ENCODE peak calls at places on chromosomes 12 and 14, in nine cellular contexts. One of them, this sample, is unnamed. For H3K36me3, the result is how much of the 10 kb centered on the place peaks cover.

GRCh38 chr14:91227183-91227628 is 17.3 kb downstream of the GPR68 start:
- DNase-seq in PC-3: no peak
- DNase-seq in endodermal cell: no peak
- DNase-seq in gastrocnemius medialis: no peak
- DNase-seq in stomach: no peak
- DNase-seq in lower lobe of right lung: no peak
- DNase-seq in heart left ventricle: no peak
- DNase-seq in mammary epithelial cell: no peak
- DNase-seq in lung: no peak
- DNase-seq in this sample: no peak

GRCh38 chr12:11486623-11487444 is 91.5 kb upstream of the PRB2 start:
- DNase-seq in PC-3: peak
- DNase-seq in endodermal cell: peak
- DNase-seq in gastrocnemius medialis: peak
- DNase-seq in stomach: peak
- DNase-seq in lower lobe of right lung: peak
- DNase-seq in heart left ventricle: peak
- DNase-seq in mammary epithelial cell: peak
- DNase-seq in lung: peak
- DNase-seq in this sample: peak

GRCh38 chr14:92718659-92719058 is 29.8 kb downstream of the LGMN start:
- DNase-seq in PC-3: no peak
- DNase-seq in endodermal cell: no peak
- DNase-seq in gastrocnemius medialis: no peak
- DNase-seq in stomach: no peak
- DNase-seq in lower lobe of right lung: no peak
- DNase-seq in heart left ventricle: no peak
- DNase-seq in mammary epithelial cell: no peak
- DNase-seq in lung: no peak
- DNase-seq in this sample: no peak

GRCh38 chr12:3641428-3641883 is 111.5 kb downstream of the CRACR2A start:
- DNase-seq in PC-3: peak
- DNase-seq in endodermal cell: peak
- DNase-seq in gastrocnemius medialis: no peak
- DNase-seq in stomach: no peak
- DNase-seq in lower lobe of right lung: no peak
- DNase-seq in heart left ventricle: no peak
- DNase-seq in mammary epithelial cell: peak
- DNase-seq in lung: no peak
- DNase-seq in this sample: peak

GRCh38 chr14:61462566-61463195 is 141.3 kb downstream of the PRKCH start:
- DNase-seq in PC-3: peak
- DNase-seq in endodermal cell: no peak
- DNase-seq in gastrocnemius medialis: no peak
- DNase-seq in stomach: no peak
- DNase-seq in lower lobe of right lung: no peak
- DNase-seq in heart left ventricle: no peak
- DNase-seq in mammary epithelial cell: peak
- DNase-seq in lung: no peak
- DNase-seq in this sample: peak

GRCh38 chr12:93793983-93794382 is 116.8 kb downstream of the CRADD start:
- DNase-seq in PC-3: no peak
- DNase-seq in endodermal cell: no peak
- DNase-seq in gastrocnemius medialis: no peak
- DNase-seq in stomach: no peak
- DNase-seq in lower lobe of right lung: no peak
- DNase-seq in heart left ventricle: no peak
- DNase-seq in mammary epithelial cell: no peak
- DNase-seq in lung: no peak
- DNase-seq in this sample: peak

GRCh38 chr12:124386661-124387509 is 92.0 kb downstream of the RFLNA start:
- DNase-seq in PC-3: peak
- DNase-seq in endodermal cell: no peak
- DNase-seq in gastrocnemius medialis: peak
- DNase-seq in stomach: no peak
- DNase-seq in lower lobe of right lung: no peak
- DNase-seq in heart left ventricle: peak
- DNase-seq in mammary epithelial cell: no peak
- DNase-seq in lung: no peak
- DNase-seq in this sample: no peak

GRCh38 chr12:89350661-89351488 is 1.4 kb downstream of the DUSP6 start:
- DNase-seq in PC-3: no peak
- DNase-seq in endodermal cell: peak
- DNase-seq in gastrocnemius medialis: no peak
- DNase-seq in stomach: no peak
- DNase-seq in lower lobe of right lung: peak
- DNase-seq in heart left ventricle: peak
- DNase-seq in mammary epithelial cell: peak
- DNase-seq in lung: no peak
- DNase-seq in this sample: peak

GRCh38 chr14:100289916-100290606 is 16.2 kb downstream of the SLC25A29 start:
- DNase-seq in PC-3: no peak
- DNase-seq in endodermal cell: peak
- DNase-seq in gastrocnemius medialis: no peak
- DNase-seq in stomach: no peak
- DNase-seq in lower lobe of right lung: no peak
- DNase-seq in heart left ventricle: no peak
- DNase-seq in mammary epithelial cell: no peak
- DNase-seq in lung: no peak
- DNase-seq in this sample: no peak

GRCh38 chr14:26859483-26859882 is 261.6 kb upstream of the NOVA1 start:
- DNase-seq in PC-3: no peak
- DNase-seq in endodermal cell: no peak
- DNase-seq in gastrocnemius medialis: no peak
- DNase-seq in stomach: no peak
- DNase-seq in lower lobe of right lung: no peak
- DNase-seq in heart left ventricle: no peak
- DNase-seq in mammary epithelial cell: no peak
- DNase-seq in lung: no peak
- DNase-seq in this sample: no peak

GRCh38 chr14:26281280-26281998 is 316.4 kb downstream of the NOVA1 start:
- DNase-seq in PC-3: peak
- DNase-seq in endodermal cell: peak
- DNase-seq in gastrocnemius medialis: no peak
- DNase-seq in stomach: no peak
- DNase-seq in lower lobe of right lung: no peak
- DNase-seq in heart left ventricle: no peak
- DNase-seq in mammary epithelial cell: peak
- DNase-seq in lung: no peak
- DNase-seq in this sample: peak

GRCh38 chr12:64757778-64758177 is 1.4 kb downstream of the GNS start:
- DNase-seq in PC-3: no peak
- DNase-seq in endodermal cell: no peak
- DNase-seq in gastrocnemius medialis: no peak
- DNase-seq in stomach: no peak
- DNase-seq in lower lobe of right lung: no peak
- DNase-seq in heart left ventricle: no peak
- DNase-seq in mammary epithelial cell: no peak
- DNase-seq in lung: no peak
- DNase-seq in this sample: no peak

GRCh38 chr12:92908108-92908507 is 21.0 kb downstream of the EEA1 start:
- DNase-seq in PC-3: no peak
- DNase-seq in endodermal cell: no peak
- DNase-seq in gastrocnemius medialis: no peak
- DNase-seq in stomach: no peak
- DNase-seq in lower lobe of right lung: no peak
- DNase-seq in heart left ventricle: no peak
- DNase-seq in mammary epithelial cell: no peak
- DNase-seq in lung: no peak
- DNase-seq in this sample: no peak

GRCh38 chr12:115140981-115141380 is 457.0 kb upstream of the TBX3 start:
- DNase-seq in PC-3: no peak
- DNase-seq in endodermal cell: peak
- DNase-seq in gastrocnemius medialis: no peak
- DNase-seq in stomach: no peak
- DNase-seq in lower lobe of right lung: no peak
- DNase-seq in heart left ventricle: no peak
- DNase-seq in mammary epithelial cell: no peak
- DNase-seq in lung: no peak
- DNase-seq in this sample: no peak

GRCh38 chr14:80425686-80426085 is 214.4 kb upstream of the DIO2 start:
- DNase-seq in PC-3: peak
- DNase-seq in endodermal cell: no peak
- DNase-seq in gastrocnemius medialis: peak
- DNase-seq in stomach: no peak
- DNase-seq in lower lobe of right lung: no peak
- DNase-seq in heart left ventricle: no peak
- DNase-seq in mammary epithelial cell: peak
- DNase-seq in lung: no peak
- DNase-seq in this sample: peak

GRCh38 chr12:107242189-107242588 is 148.8 kb upstream of the CRY1 start:
- DNase-seq in PC-3: peak
- DNase-seq in endodermal cell: no peak
- DNase-seq in gastrocnemius medialis: no peak
- DNase-seq in stomach: no peak
- DNase-seq in lower lobe of right lung: no peak
- DNase-seq in heart left ventricle: no peak
- DNase-seq in mammary epithelial cell: no peak
- DNase-seq in lung: no peak
- DNase-seq in this sample: peak

DNA sequence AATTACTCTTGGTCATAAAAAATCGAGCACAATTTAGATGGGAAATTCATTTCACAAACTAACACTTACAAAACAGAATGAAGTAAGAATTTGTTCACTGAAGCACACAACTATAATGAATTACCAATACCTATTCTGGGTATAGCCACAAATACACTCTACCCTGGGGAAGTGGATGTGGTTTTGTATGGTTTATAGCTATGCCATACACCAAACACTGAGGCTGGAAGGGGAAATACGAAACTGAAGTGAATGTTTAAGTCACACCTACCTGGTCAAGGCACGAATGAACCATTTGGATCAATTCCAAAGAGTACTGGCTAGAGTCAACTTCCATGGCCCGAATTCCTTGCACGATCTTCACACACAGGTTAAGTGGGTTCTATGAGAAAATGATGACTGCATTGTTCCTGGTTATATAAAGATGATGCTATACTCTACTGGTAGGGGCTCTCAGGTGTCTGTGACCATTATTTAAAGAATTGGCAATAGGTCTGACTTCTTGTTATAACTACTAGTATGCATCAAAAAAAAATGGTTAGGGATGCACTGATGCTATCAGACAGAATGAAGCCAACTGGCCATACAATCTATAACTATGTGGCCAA is 12.8 kb downstream of the NEK9 start:
- DNase-seq in PC-3: no peak
- DNase-seq in endodermal cell: no peak
- DNase-seq in gastrocnemius medialis: no peak
- DNase-seq in stomach: no peak
- DNase-seq in lower lobe of right lung: no peak
- DNase-seq in heart left ventricle: no peak
- DNase-seq in mammary epithelial cell: no peak
- DNase-seq in lung: no peak
- DNase-seq in this sample: no peak
- H3K36me3 ChIP-seq in PC-3: under half
- H3K36me3 ChIP-seq in endodermal cell: half or more
- H3K36me3 ChIP-seq in gastrocnemius medialis: half or more
- H3K36me3 ChIP-seq in stomach: half or more
- H3K36me3 ChIP-seq in lower lobe of right lung: half or more
- H3K36me3 ChIP-seq in heart left ventricle: half or more
- H3K36me3 ChIP-seq in mammary epithelial cell: under half
- H3K36me3 ChIP-seq in lung: half or more
- H3K36me3 ChIP-seq in this sample: half or more

DNA sequence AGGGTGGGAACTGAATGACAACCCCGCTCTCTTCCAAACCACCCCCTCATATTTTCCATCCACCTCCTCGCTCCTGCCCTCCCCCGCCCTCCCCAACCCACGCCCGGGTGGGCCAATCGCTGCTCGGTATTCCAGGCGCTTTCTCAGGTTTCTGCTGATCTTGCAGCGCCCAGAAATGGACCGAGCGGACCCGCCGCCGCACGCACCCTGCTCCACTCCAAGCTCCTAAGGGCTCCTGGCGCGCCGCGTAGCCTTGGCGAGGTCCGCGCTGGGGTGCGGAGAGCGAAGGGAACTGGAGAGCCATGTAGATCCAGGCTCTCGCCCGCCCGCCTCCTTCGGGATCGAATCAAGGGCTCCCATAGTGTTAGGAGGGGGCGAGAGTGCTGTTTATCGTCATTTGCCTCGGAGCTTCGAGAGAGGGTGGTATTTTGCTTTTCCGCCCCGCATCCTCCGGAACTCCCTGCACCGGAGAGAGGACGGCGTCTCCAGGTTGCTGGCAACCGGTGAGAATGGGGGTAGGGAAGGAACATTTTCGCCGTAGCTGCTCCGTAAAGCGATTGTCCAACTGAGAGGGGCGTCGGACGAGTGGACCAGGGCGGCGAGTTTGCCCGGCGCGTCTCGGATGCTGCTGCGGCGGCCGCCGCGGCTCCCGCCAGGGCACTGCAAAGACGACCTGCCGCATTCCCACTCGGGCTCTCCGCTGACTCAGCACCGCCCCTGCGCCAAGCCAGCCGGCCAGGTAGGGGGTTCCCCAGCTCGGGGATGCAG is at the start of gene KCNA1:
- DNase-seq in PC-3: no peak
- DNase-seq in endodermal cell: peak
- DNase-seq in gastrocnemius medialis: no peak
- DNase-seq in stomach: no peak
- DNase-seq in lower lobe of right lung: no peak
- DNase-seq in heart left ventricle: no peak
- DNase-seq in mammary epithelial cell: peak
- DNase-seq in lung: no peak
- DNase-seq in this sample: peak
- H3K36me3 ChIP-seq in PC-3: under half
- H3K36me3 ChIP-seq in endodermal cell: under half
- H3K36me3 ChIP-seq in gastrocnemius medialis: under half
- H3K36me3 ChIP-seq in stomach: under half
- H3K36me3 ChIP-seq in lower lobe of right lung: under half
- H3K36me3 ChIP-seq in heart left ventricle: under half
- H3K36me3 ChIP-seq in mammary epithelial cell: under half
- H3K36me3 ChIP-seq in lung: under half
- H3K36me3 ChIP-seq in this sample: under half

DNA sequence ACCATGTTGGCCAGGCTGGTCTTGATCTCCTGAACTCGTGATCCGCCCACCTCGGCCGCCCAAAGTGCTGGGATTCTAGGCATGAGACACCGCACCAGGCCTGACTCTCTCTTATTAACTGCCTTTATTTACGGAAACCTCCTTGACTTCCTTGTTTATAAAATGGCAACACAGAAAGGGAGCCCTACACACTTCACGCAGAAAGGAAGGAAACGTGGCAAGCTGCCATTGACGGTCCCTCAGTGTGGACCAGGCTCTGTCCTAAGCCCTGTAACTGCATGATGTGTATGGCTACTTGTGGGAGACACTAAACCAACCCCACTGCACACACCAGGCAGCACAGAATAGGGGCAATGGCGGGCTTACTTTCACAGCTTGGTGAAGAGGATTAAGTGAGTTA is 11.7 kb downstream of the CINP start:
- DNase-seq in PC-3: no peak
- DNase-seq in endodermal cell: no peak
- DNase-seq in gastrocnemius medialis: no peak
- DNase-seq in stomach: no peak
- DNase-seq in lower lobe of right lung: no peak
- DNase-seq in heart left ventricle: peak
- DNase-seq in mammary epithelial cell: no peak
- DNase-seq in lung: no peak
- DNase-seq in this sample: no peak
- H3K36me3 ChIP-seq in PC-3: under half
- H3K36me3 ChIP-seq in endodermal cell: half or more
- H3K36me3 ChIP-seq in gastrocnemius medialis: half or more
- H3K36me3 ChIP-seq in stomach: under half
- H3K36me3 ChIP-seq in lower lobe of right lung: half or more
- H3K36me3 ChIP-seq in heart left ventricle: half or more
- H3K36me3 ChIP-seq in mammary epithelial cell: under half
- H3K36me3 ChIP-seq in lung: under half
- H3K36me3 ChIP-seq in this sample: half or more

GRCh38 chr12:48067250-48067938 is 38.5 kb downstream of the SENP1 start:
- DNase-seq in PC-3: no peak
- DNase-seq in endodermal cell: no peak
- DNase-seq in gastrocnemius medialis: no peak
- DNase-seq in stomach: no peak
- DNase-seq in lower lobe of right lung: no peak
- DNase-seq in heart left ventricle: no peak
- DNase-seq in mammary epithelial cell: no peak
- DNase-seq in lung: no peak
- DNase-seq in this sample: no peak
- H3K36me3 ChIP-seq in PC-3: under half
- H3K36me3 ChIP-seq in endodermal cell: half or more
- H3K36me3 ChIP-seq in gastrocnemius medialis: half or more
- H3K36me3 ChIP-seq in stomach: half or more
- H3K36me3 ChIP-seq in lower lobe of right lung: half or more
- H3K36me3 ChIP-seq in heart left ventricle: half or more
- H3K36me3 ChIP-seq in mammary epithelial cell: under half
- H3K36me3 ChIP-seq in lung: under half
- H3K36me3 ChIP-seq in this sample: half or more